ENCODE peak calls at places on chromosome 11, in seven cellular contexts. One of them, this sample, is unnamed.

GRCh38 chr11:128453444-128454336 is 133.7 kb downstream of the ETS1 start:
- DNase-seq in fibroblast of lung: peak
- DNase-seq in AG09309: peak
- DNase-seq in H7: no peak
- DNase-seq in fibroblast of villous mesenchyme: peak
- DNase-seq in adipocyte: peak
- DNase-seq in GM23338: no peak
- DNase-seq in this sample: no peak

GRCh38 chr11:79113099-79113498 is 327.7 kb downstream of the TENM4 start:
- DNase-seq in fibroblast of lung: peak
- DNase-seq in AG09309: no peak
- DNase-seq in H7: no peak
- DNase-seq in fibroblast of villous mesenchyme: no peak
- DNase-seq in adipocyte: no peak
- DNase-seq in GM23338: no peak
- DNase-seq in this sample: no peak

GRCh38 chr11:131481317-131481716 is 110.9 kb downstream of the NTM start:
- DNase-seq in fibroblast of lung: no peak
- DNase-seq in AG09309: no peak
- DNase-seq in H7: no peak
- DNase-seq in fibroblast of villous mesenchyme: no peak
- DNase-seq in adipocyte: no peak
- DNase-seq in GM23338: no peak
- DNase-seq in this sample: no peak

GRCh38 chr11:5550440-5551095 is 2.2 kb upstream of the OR52H1 start:
- DNase-seq in fibroblast of lung: peak
- DNase-seq in AG09309: peak
- DNase-seq in H7: no peak
- DNase-seq in fibroblast of villous mesenchyme: peak
- DNase-seq in adipocyte: peak
- DNase-seq in GM23338: no peak
- DNase-seq in this sample: no peak

GRCh38 chr11:133987221-133987620 is 30.5 kb upstream of the IGSF9B start:
- DNase-seq in fibroblast of lung: no peak
- DNase-seq in AG09309: no peak
- DNase-seq in H7: no peak
- DNase-seq in fibroblast of villous mesenchyme: no peak
- DNase-seq in adipocyte: no peak
- DNase-seq in GM23338: no peak
- DNase-seq in this sample: no peak

GRCh38 chr11:66686801-66687750 is 9.4 kb upstream of the RBM4B start:
- DNase-seq in fibroblast of lung: no peak
- DNase-seq in AG09309: no peak
- DNase-seq in H7: peak
- DNase-seq in fibroblast of villous mesenchyme: no peak
- DNase-seq in adipocyte: no peak
- DNase-seq in GM23338: no peak
- DNase-seq in this sample: no peak

GRCh38 chr11:103731681-103732080 is 304.8 kb upstream of the DDI1 start:
- DNase-seq in fibroblast of lung: peak
- DNase-seq in AG09309: no peak
- DNase-seq in H7: no peak
- DNase-seq in fibroblast of villous mesenchyme: no peak
- DNase-seq in adipocyte: no peak
- DNase-seq in GM23338: no peak
- DNase-seq in this sample: no peak

GRCh38 chr11:76888989-76889388 is 28.3 kb downstream of the ACER3 start:
- DNase-seq in fibroblast of lung: no peak
- DNase-seq in AG09309: no peak
- DNase-seq in H7: no peak
- DNase-seq in fibroblast of villous mesenchyme: peak
- DNase-seq in adipocyte: no peak
- DNase-seq in GM23338: no peak
- DNase-seq in this sample: no peak

GRCh38 chr11:12359761-12360160 is 17.6 kb upstream of the PARVA start:
- DNase-seq in fibroblast of lung: peak
- DNase-seq in AG09309: no peak
- DNase-seq in H7: no peak
- DNase-seq in fibroblast of villous mesenchyme: no peak
- DNase-seq in adipocyte: peak
- DNase-seq in GM23338: no peak
- DNase-seq in this sample: no peak

GRCh38 chr11:134025086-134025437 is 43.8 kb upstream of the JAM3 start:
- DNase-seq in fibroblast of lung: no peak
- DNase-seq in AG09309: no peak
- DNase-seq in H7: peak
- DNase-seq in fibroblast of villous mesenchyme: no peak
- DNase-seq in adipocyte: no peak
- DNase-seq in GM23338: no peak
- DNase-seq in this sample: no peak

GRCh38 chr11:60121259-60121658 is 32.8 kb downstream of the MS4A2 start:
- DNase-seq in fibroblast of lung: no peak
- DNase-seq in AG09309: no peak
- DNase-seq in H7: no peak
- DNase-seq in fibroblast of villous mesenchyme: no peak
- DNase-seq in adipocyte: no peak
- DNase-seq in GM23338: peak
- DNase-seq in this sample: no peak

GRCh38 chr11:83751041-83751440 is 464.9 kb upstream of the CCDC90B start:
- DNase-seq in fibroblast of lung: no peak
- DNase-seq in AG09309: no peak
- DNase-seq in H7: no peak
- DNase-seq in fibroblast of villous mesenchyme: no peak
- DNase-seq in adipocyte: no peak
- DNase-seq in GM23338: no peak
- DNase-seq in this sample: no peak

GRCh38 chr11:83778598-83778997 is 492.4 kb upstream of the CCDC90B start:
- DNase-seq in fibroblast of lung: no peak
- DNase-seq in AG09309: no peak
- DNase-seq in H7: no peak
- DNase-seq in fibroblast of villous mesenchyme: no peak
- DNase-seq in adipocyte: no peak
- DNase-seq in GM23338: no peak
- DNase-seq in this sample: no peak

GRCh38 chr11:32729976-32730375 is 64.5 kb downstream of the CCDC73 start:
- DNase-seq in fibroblast of lung: no peak
- DNase-seq in AG09309: no peak
- DNase-seq in H7: no peak
- DNase-seq in fibroblast of villous mesenchyme: no peak
- DNase-seq in adipocyte: no peak
- DNase-seq in GM23338: no peak
- DNase-seq in this sample: no peak

GRCh38 chr11:77212314-77213007 is 84.4 kb downstream of the MYO7A start:
- DNase-seq in fibroblast of lung: no peak
- DNase-seq in AG09309: no peak
- DNase-seq in H7: no peak
- DNase-seq in fibroblast of villous mesenchyme: no peak
- DNase-seq in adipocyte: no peak
- DNase-seq in GM23338: no peak
- DNase-seq in this sample: no peak

GRCh38 chr11:56841210-56841810 is 92.8 kb upstream of the OR9G4 start:
- DNase-seq in fibroblast of lung: peak
- DNase-seq in AG09309: peak
- DNase-seq in H7: peak
- DNase-seq in fibroblast of villous mesenchyme: peak
- DNase-seq in adipocyte: peak
- DNase-seq in GM23338: peak
- DNase-seq in this sample: peak

GRCh38 chr11:129442171-129442570 is 66.5 kb downstream of the BARX2 start:
- DNase-seq in fibroblast of lung: no peak
- DNase-seq in AG09309: no peak
- DNase-seq in H7: no peak
- DNase-seq in fibroblast of villous mesenchyme: no peak
- DNase-seq in adipocyte: no peak
- DNase-seq in GM23338: no peak
- DNase-seq in this sample: no peak

GRCh38 chr11:70826541-70826943 is 425.8 kb downstream of the SHANK2 start:
- DNase-seq in fibroblast of lung: no peak
- DNase-seq in AG09309: no peak
- DNase-seq in H7: peak
- DNase-seq in fibroblast of villous mesenchyme: peak
- DNase-seq in adipocyte: peak
- DNase-seq in GM23338: peak
- DNase-seq in this sample: no peak

GRCh38 chr11:128735935-128736610 is 42.2 kb downstream of the FLI1 start:
- DNase-seq in fibroblast of lung: no peak
- DNase-seq in AG09309: no peak
- DNase-seq in H7: no peak
- DNase-seq in fibroblast of villous mesenchyme: no peak
- DNase-seq in adipocyte: no peak
- DNase-seq in GM23338: no peak
- DNase-seq in this sample: no peak

GRCh38 chr11:130470832-130471706 is 22.6 kb downstream of the ADAMTS15 start:
- DNase-seq in fibroblast of lung: no peak
- DNase-seq in AG09309: no peak
- DNase-seq in H7: no peak
- DNase-seq in fibroblast of villous mesenchyme: no peak
- DNase-seq in adipocyte: no peak
- DNase-seq in GM23338: no peak
- DNase-seq in this sample: no peak

GRCh38 chr11:25860677-25861445 is 471.1 kb upstream of the ANO3 start:
- DNase-seq in fibroblast of lung: peak
- DNase-seq in AG09309: no peak
- DNase-seq in H7: no peak
- DNase-seq in fibroblast of villous mesenchyme: peak
- DNase-seq in adipocyte: peak
- DNase-seq in GM23338: no peak
- DNase-seq in this sample: no peak

GRCh38 chr11:120108154-120108784 is 29.6 kb downstream of the TRIM29 start:
- DNase-seq in fibroblast of lung: peak
- DNase-seq in AG09309: no peak
- DNase-seq in H7: peak
- DNase-seq in fibroblast of villous mesenchyme: peak
- DNase-seq in adipocyte: peak
- DNase-seq in GM23338: peak
- DNase-seq in this sample: peak

DNA sequence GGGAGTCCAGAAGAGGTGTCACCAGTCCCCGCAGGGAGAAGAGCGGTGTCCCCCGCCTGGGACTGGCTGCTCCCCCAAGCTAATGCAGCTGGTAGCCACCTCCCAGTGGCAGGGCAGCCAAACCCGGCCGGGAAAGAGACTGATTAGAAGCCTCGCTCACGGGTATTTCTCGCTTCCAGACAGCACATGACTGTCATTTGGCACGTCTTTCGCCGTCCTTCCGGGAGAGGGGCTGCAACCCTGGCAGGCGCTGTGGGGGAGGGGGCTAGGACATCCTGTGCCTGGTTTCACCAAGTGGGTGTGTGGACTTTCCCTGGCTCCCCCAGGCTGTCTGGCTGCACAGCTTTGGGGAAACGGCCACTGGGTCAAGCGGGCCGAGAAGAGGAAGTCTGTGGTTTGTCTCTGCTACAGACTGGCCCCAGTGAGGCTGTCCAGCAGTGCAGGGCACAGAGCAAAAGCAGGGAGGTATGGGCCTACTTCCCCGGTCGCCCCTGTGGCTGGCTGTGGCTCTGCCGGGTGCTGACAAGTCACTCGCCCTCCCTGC is 3.8 kb downstream of the CD81 start:
- DNase-seq in fibroblast of lung: peak
- DNase-seq in AG09309: no peak
- DNase-seq in H7: no peak
- DNase-seq in fibroblast of villous mesenchyme: peak
- DNase-seq in adipocyte: no peak
- DNase-seq in GM23338: no peak
- DNase-seq in this sample: peak
- H3K4me3 ChIP-seq in fibroblast of lung: peak
- H3K4me3 ChIP-seq in AG09309: no peak
- H3K4me3 ChIP-seq in H7: no peak
- H3K4me3 ChIP-seq in fibroblast of villous mesenchyme: peak
- H3K4me3 ChIP-seq in adipocyte: peak
- H3K4me3 ChIP-seq in GM23338: no peak
- H3K4me3 ChIP-seq in this sample: peak

DNA sequence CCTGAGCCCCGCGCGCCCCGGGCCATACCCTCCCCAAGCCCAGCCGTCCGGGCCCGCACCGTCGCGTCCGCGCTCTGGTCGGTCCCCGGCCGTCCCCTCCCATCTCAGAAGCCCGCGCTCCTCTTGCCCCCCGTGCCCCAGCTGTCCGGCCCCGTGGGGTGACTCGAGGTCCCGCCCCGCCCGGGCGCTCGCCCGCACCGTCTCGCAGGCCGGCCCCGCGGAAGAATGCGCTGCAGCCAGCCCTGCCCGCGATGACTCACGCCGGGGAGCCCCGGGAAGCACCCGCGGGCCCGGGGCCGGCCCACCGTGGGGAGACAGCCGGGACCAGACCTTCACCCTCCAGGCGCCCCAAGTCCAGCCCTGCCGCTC is 275 bp upstream of the PHLDA2 start:
- DNase-seq in fibroblast of lung: peak
- DNase-seq in AG09309: no peak
- DNase-seq in H7: no peak
- DNase-seq in fibroblast of villous mesenchyme: peak
- DNase-seq in adipocyte: peak
- DNase-seq in GM23338: no peak
- DNase-seq in this sample: no peak
- H3K4me3 ChIP-seq in fibroblast of lung: no peak
- H3K4me3 ChIP-seq in AG09309: peak
- H3K4me3 ChIP-seq in H7: peak
- H3K4me3 ChIP-seq in fibroblast of villous mesenchyme: peak
- H3K4me3 ChIP-seq in adipocyte: peak
- H3K4me3 ChIP-seq in GM23338: peak
- H3K4me3 ChIP-seq in this sample: peak

GRCh38 chr11:126080206-126080941 is 17.7 kb upstream of the CDON start:
- DNase-seq in fibroblast of lung: no peak
- DNase-seq in AG09309: no peak
- DNase-seq in H7: no peak
- DNase-seq in fibroblast of villous mesenchyme: no peak
- DNase-seq in adipocyte: peak
- DNase-seq in GM23338: no peak
- DNase-seq in this sample: no peak
- H3K4me3 ChIP-seq in fibroblast of lung: no peak
- H3K4me3 ChIP-seq in AG09309: no peak
- H3K4me3 ChIP-seq in H7: no peak
- H3K4me3 ChIP-seq in fibroblast of villous mesenchyme: no peak
- H3K4me3 ChIP-seq in adipocyte: no peak
- H3K4me3 ChIP-seq in GM23338: no peak
- H3K4me3 ChIP-seq in this sample: no peak

DNA sequence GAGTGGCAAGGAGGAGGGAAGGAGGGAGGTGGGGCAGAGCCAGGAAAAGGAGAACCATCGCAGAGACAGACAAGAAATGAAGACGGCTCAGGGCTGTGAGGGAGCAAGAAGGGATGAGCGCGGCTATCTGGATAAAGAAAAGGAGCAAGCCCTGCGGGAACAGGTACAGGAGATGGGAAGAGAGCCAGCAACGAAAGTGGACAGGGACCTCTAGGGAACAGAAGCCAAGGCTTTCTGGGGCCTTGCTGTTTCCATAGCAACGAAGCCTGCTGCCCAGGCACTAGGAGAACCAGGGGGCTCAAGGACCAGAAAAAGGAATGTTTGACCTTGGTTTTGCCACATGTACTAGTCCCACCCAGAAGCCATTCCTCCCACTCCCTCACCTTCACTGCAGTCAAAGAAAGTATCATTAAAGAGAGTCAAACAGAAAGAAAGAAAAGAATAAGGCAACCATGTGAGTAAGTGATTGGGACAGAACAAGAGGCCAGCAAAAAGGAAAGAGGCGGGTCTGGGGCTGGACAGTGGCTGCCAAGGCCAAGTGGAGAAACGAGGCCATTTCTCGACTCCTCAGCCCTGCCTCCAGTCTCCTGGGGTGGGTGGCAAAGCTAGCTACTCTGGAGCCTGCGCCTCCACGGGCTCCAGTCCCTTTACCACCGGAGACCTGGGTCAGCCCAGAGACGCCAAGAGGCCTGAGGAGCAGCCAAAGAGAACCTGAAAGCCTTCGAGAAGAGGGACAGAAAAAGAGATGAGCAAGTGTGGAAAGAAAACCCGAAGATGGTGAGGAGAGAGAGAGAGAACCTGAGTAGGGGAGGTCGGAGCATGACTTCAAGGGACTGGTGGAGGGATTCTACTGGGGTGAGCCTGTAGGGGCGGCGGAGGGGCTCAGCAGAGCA is 35.1 kb downstream of the NRXN2 start:
- DNase-seq in fibroblast of lung: no peak
- DNase-seq in AG09309: no peak
- DNase-seq in H7: peak
- DNase-seq in fibroblast of villous mesenchyme: no peak
- DNase-seq in adipocyte: no peak
- DNase-seq in GM23338: no peak
- DNase-seq in this sample: no peak
- H3K4me3 ChIP-seq in fibroblast of lung: no peak
- H3K4me3 ChIP-seq in AG09309: no peak
- H3K4me3 ChIP-seq in H7: no peak
- H3K4me3 ChIP-seq in fibroblast of villous mesenchyme: no peak
- H3K4me3 ChIP-seq in adipocyte: peak
- H3K4me3 ChIP-seq in GM23338: peak
- H3K4me3 ChIP-seq in this sample: no peak